ENCODE peak calls at places on chromosomes 1 and 21, in eight cellular contexts. One of them, this sample, is unnamed.

GRCh38 chr1:181483561-181484291 is 409 bp downstream of the CACNA1E start:
- DNase-seq in ovary: no peak
- DNase-seq in CD4-positive, alpha-beta T cell: no peak
- DNase-seq in body of pancreas: no peak
- DNase-seq in GM13977: no peak
- DNase-seq in thoracic aorta: no peak
- DNase-seq in GM12864: no peak
- DNase-seq in neural progenitor cell: peak; percentile 56
- DNase-seq in this sample: no peak

GRCh38 chr1:231319080-231319479 is 18.6 kb downstream of the EXOC8 start:
- DNase-seq in thoracic aorta: no peak
- DNase-seq in body of pancreas: no peak
- DNase-seq in CD4-positive, alpha-beta T cell: no peak
- DNase-seq in GM13977: no peak
- DNase-seq in ovary: no peak
- DNase-seq in GM12864: no peak
- DNase-seq in neural progenitor cell: no peak
- DNase-seq in this sample: no peak

GRCh38 chr1:931380-932177 is 7.9 kb downstream of the SAMD11 start:
- DNase-seq in GM13977: no peak
- DNase-seq in body of pancreas: no peak
- DNase-seq in thoracic aorta: no peak
- DNase-seq in ovary: no peak
- DNase-seq in neural progenitor cell: no peak
- DNase-seq in GM12864: no peak
- DNase-seq in CD4-positive, alpha-beta T cell: no peak
- DNase-seq in this sample: no peak

GRCh38 chr1:207405814-207406213 is 48.3 kb upstream of the CR2 start:
- DNase-seq in CD4-positive, alpha-beta T cell: no peak
- DNase-seq in thoracic aorta: no peak
- DNase-seq in body of pancreas: no peak
- DNase-seq in GM13977: no peak
- DNase-seq in GM12864: no peak
- DNase-seq in neural progenitor cell: no peak
- DNase-seq in ovary: no peak
- DNase-seq in this sample: no peak

GRCh38 chr1:17655922-17656321 is 99.2 kb upstream of the ACTL8 start:
- DNase-seq in CD4-positive, alpha-beta T cell: no peak
- DNase-seq in body of pancreas: no peak
- DNase-seq in GM13977: no peak
- DNase-seq in ovary: no peak
- DNase-seq in GM12864: no peak
- DNase-seq in thoracic aorta: no peak
- DNase-seq in neural progenitor cell: no peak
- DNase-seq in this sample: no peak

GRCh38 chr1:71014110-71014509 is 33.5 kb downstream of the PTGER3 start:
- DNase-seq in CD4-positive, alpha-beta T cell: no peak
- DNase-seq in GM13977: no peak
- DNase-seq in thoracic aorta: no peak
- DNase-seq in body of pancreas: no peak
- DNase-seq in neural progenitor cell: no peak
- DNase-seq in GM12864: no peak
- DNase-seq in ovary: no peak
- DNase-seq in this sample: no peak

GRCh38 chr21:46295996-46296752 is 10.0 kb downstream of the YBEY start:
- DNase-seq in thoracic aorta: peak; percentile 15
- DNase-seq in CD4-positive, alpha-beta T cell: peak; percentile 6
- DNase-seq in neural progenitor cell: no peak
- DNase-seq in ovary: peak; percentile 73
- DNase-seq in GM13977: peak; percentile 80
- DNase-seq in body of pancreas: peak; percentile 76
- DNase-seq in GM12864: peak; percentile 60
- DNase-seq in this sample: peak; percentile 88

GRCh38 chr1:78617615-78618026 is 2.6 kb upstream of the IFI44L start:
- DNase-seq in ovary: peak; percentile 53
- DNase-seq in body of pancreas: peak; percentile 88
- DNase-seq in GM13977: peak; percentile 23
- DNase-seq in GM12864: peak; percentile 75
- DNase-seq in neural progenitor cell: peak; percentile 90
- DNase-seq in CD4-positive, alpha-beta T cell: peak; percentile 28
- DNase-seq in thoracic aorta: peak; percentile 15
- DNase-seq in this sample: peak; percentile 87

GRCh38 chr1:75092141-75092540 is 42.0 kb upstream of the LHX8 start:
- DNase-seq in body of pancreas: no peak
- DNase-seq in thoracic aorta: no peak
- DNase-seq in neural progenitor cell: no peak
- DNase-seq in GM12864: no peak
- DNase-seq in GM13977: no peak
- DNase-seq in ovary: no peak
- DNase-seq in CD4-positive, alpha-beta T cell: no peak
- DNase-seq in this sample: no peak

GRCh38 chr1:228021526-228022030 is 14.8 kb downstream of the WNT3A start:
- DNase-seq in CD4-positive, alpha-beta T cell: no peak
- DNase-seq in ovary: no peak
- DNase-seq in body of pancreas: no peak
- DNase-seq in neural progenitor cell: no peak
- DNase-seq in GM13977: no peak
- DNase-seq in GM12864: no peak
- DNase-seq in thoracic aorta: no peak
- DNase-seq in this sample: no peak

GRCh38 chr1:53573931-53574330 is 114.7 kb downstream of the DMRTB1 start:
- DNase-seq in CD4-positive, alpha-beta T cell: no peak
- DNase-seq in GM13977: no peak
- DNase-seq in GM12864: no peak
- DNase-seq in neural progenitor cell: no peak
- DNase-seq in thoracic aorta: no peak
- DNase-seq in ovary: no peak
- DNase-seq in body of pancreas: no peak
- DNase-seq in this sample: no peak

GRCh38 chr1:14228677-14229076 is 369.8 kb upstream of the KAZN start:
- DNase-seq in thoracic aorta: no peak
- DNase-seq in neural progenitor cell: no peak
- DNase-seq in body of pancreas: no peak
- DNase-seq in GM13977: no peak
- DNase-seq in CD4-positive, alpha-beta T cell: no peak
- DNase-seq in GM12864: no peak
- DNase-seq in ovary: no peak
- DNase-seq in this sample: no peak

GRCh38 chr1:211378844-211379243 is 52.2 kb downstream of the TRAF5 start:
- DNase-seq in ovary: no peak
- DNase-seq in GM12864: no peak
- DNase-seq in thoracic aorta: no peak
- DNase-seq in CD4-positive, alpha-beta T cell: no peak
- DNase-seq in GM13977: no peak
- DNase-seq in neural progenitor cell: no peak
- DNase-seq in body of pancreas: no peak
- DNase-seq in this sample: no peak

GRCh38 chr1:214446772-214447556 is 104.4 kb downstream of the PTPN14 start:
- DNase-seq in body of pancreas: peak; percentile 68
- DNase-seq in thoracic aorta: no peak
- DNase-seq in GM12864: no peak
- DNase-seq in ovary: no peak
- DNase-seq in CD4-positive, alpha-beta T cell: no peak
- DNase-seq in neural progenitor cell: peak; percentile 46
- DNase-seq in GM13977: no peak
- DNase-seq in this sample: no peak

GRCh38 chr1:145972580-145972979 is 8.1 kb downstream of the POLR3GL start:
- DNase-seq in thoracic aorta: no peak
- DNase-seq in CD4-positive, alpha-beta T cell: no peak
- DNase-seq in neural progenitor cell: no peak
- DNase-seq in ovary: no peak
- DNase-seq in GM13977: no peak
- DNase-seq in GM12864: no peak
- DNase-seq in body of pancreas: no peak
- DNase-seq in this sample: no peak

GRCh38 chr1:35572296-35572695 is 818 bp upstream of the TFAP2E start:
- DNase-seq in ovary: no peak
- DNase-seq in CD4-positive, alpha-beta T cell: no peak
- DNase-seq in thoracic aorta: no peak
- DNase-seq in GM13977: no peak
- DNase-seq in GM12864: no peak
- DNase-seq in body of pancreas: no peak
- DNase-seq in neural progenitor cell: no peak
- DNase-seq in this sample: no peak

GRCh38 chr1:38029725-38030511 is 16.7 kb downstream of the POU3F1 start:
- DNase-seq in GM13977: peak; percentile 77
- DNase-seq in thoracic aorta: no peak
- DNase-seq in neural progenitor cell: no peak
- DNase-seq in ovary: peak; percentile 46
- DNase-seq in body of pancreas: peak; percentile 78
- DNase-seq in CD4-positive, alpha-beta T cell: no peak
- DNase-seq in GM12864: no peak
- DNase-seq in this sample: peak; percentile 61

GRCh38 chr1:24089743-24090555 is 22.0 kb downstream of the MYOM3 start:
- DNase-seq in GM12864: no peak
- DNase-seq in thoracic aorta: no peak
- DNase-seq in GM13977: no peak
- DNase-seq in CD4-positive, alpha-beta T cell: no peak
- DNase-seq in neural progenitor cell: no peak
- DNase-seq in ovary: no peak
- DNase-seq in body of pancreas: no peak
- DNase-seq in this sample: peak; percentile 67
- TF ChIP-seq CTCF in GM12864: no peak
- TF ChIP-seq CTCF in thoracic aorta: no peak
- TF ChIP-seq CTCF in GM13977: no peak
- TF ChIP-seq CTCF in CD4-positive, alpha-beta T cell: no peak
- TF ChIP-seq CTCF in neural progenitor cell: no peak
- TF ChIP-seq CTCF in ovary: no peak
- TF ChIP-seq CTCF in body of pancreas: no peak
- TF ChIP-seq CTCF in this sample: no peak

GRCh38 chr1:203624341-203624712 is 2.3 kb upstream of the ATP2B4 start:
- DNase-seq in thoracic aorta: no peak
- DNase-seq in GM12864: no peak
- DNase-seq in ovary: no peak
- DNase-seq in body of pancreas: no peak
- DNase-seq in GM13977: no peak
- DNase-seq in CD4-positive, alpha-beta T cell: no peak
- DNase-seq in neural progenitor cell: no peak
- DNase-seq in this sample: no peak

GRCh38 chr1:203628185-203628996 is 1.8 kb downstream of the ATP2B4 start:
- DNase-seq in GM13977: no peak
- DNase-seq in body of pancreas: no peak
- DNase-seq in ovary: peak; percentile 64
- DNase-seq in CD4-positive, alpha-beta T cell: no peak
- DNase-seq in thoracic aorta: no peak
- DNase-seq in GM12864: no peak
- DNase-seq in neural progenitor cell: peak; percentile 89
- DNase-seq in this sample: peak; percentile 56

GRCh38 chr1:203626910-203627246 is 246 bp downstream of the ATP2B4 start:
- DNase-seq in ovary: no peak
- DNase-seq in GM13977: no peak
- DNase-seq in GM12864: no peak
- DNase-seq in body of pancreas: no peak
- DNase-seq in CD4-positive, alpha-beta T cell: no peak
- DNase-seq in neural progenitor cell: no peak
- DNase-seq in thoracic aorta: no peak
- DNase-seq in this sample: no peak

GRCh38 chr1:203627819-203628184 is 1.2 kb downstream of the ATP2B4 start:
- DNase-seq in CD4-positive, alpha-beta T cell: peak; percentile 11
- DNase-seq in GM13977: no peak
- DNase-seq in ovary: no peak
- DNase-seq in thoracic aorta: no peak
- DNase-seq in GM12864: no peak
- DNase-seq in body of pancreas: peak; percentile 24
- DNase-seq in neural progenitor cell: peak; percentile 34
- DNase-seq in this sample: peak; percentile 57

GRCh38 chr1:203625623-203626189 is 926 bp upstream of the ATP2B4 start:
- DNase-seq in neural progenitor cell: no peak
- DNase-seq in thoracic aorta: no peak
- DNase-seq in ovary: no peak
- DNase-seq in body of pancreas: peak; percentile 74
- DNase-seq in GM12864: no peak
- DNase-seq in GM13977: peak; percentile 62
- DNase-seq in CD4-positive, alpha-beta T cell: peak; percentile 47
- DNase-seq in this sample: peak; percentile 54
- TF ChIP-seq CTCF in neural progenitor cell: no peak
- TF ChIP-seq CTCF in thoracic aorta: no peak
- TF ChIP-seq CTCF in ovary: peak; percentile 36
- TF ChIP-seq CTCF in body of pancreas: peak; percentile 15
- TF ChIP-seq CTCF in GM12864: peak; percentile 31
- TF ChIP-seq CTCF in GM13977: peak; percentile 59
- TF ChIP-seq CTCF in CD4-positive, alpha-beta T cell: peak; percentile 74
- TF ChIP-seq CTCF in this sample: peak; percentile 32

GRCh38 chr21:17903029-17903806 is 84.1 kb upstream of the C21orf91 start:
- DNase-seq in GM12864: no peak
- DNase-seq in GM13977: peak; percentile 45
- DNase-seq in body of pancreas: no peak
- DNase-seq in thoracic aorta: no peak
- DNase-seq in CD4-positive, alpha-beta T cell: no peak
- DNase-seq in ovary: no peak
- DNase-seq in neural progenitor cell: no peak
- DNase-seq in this sample: no peak
- TF ChIP-seq CTCF in GM12864: no peak
- TF ChIP-seq CTCF in GM13977: peak; percentile 9
- TF ChIP-seq CTCF in body of pancreas: peak; percentile 7
- TF ChIP-seq CTCF in thoracic aorta: no peak
- TF ChIP-seq CTCF in CD4-positive, alpha-beta T cell: peak; percentile 69
- TF ChIP-seq CTCF in ovary: no peak
- TF ChIP-seq CTCF in neural progenitor cell: peak; percentile 25
- TF ChIP-seq CTCF in this sample: no peak

GRCh38 chr1:31789259-31790065 is 25.3 kb upstream of the ADGRB2 start:
- DNase-seq in body of pancreas: peak; percentile 94
- DNase-seq in ovary: peak; percentile 98
- DNase-seq in neural progenitor cell: peak; percentile 95
- DNase-seq in GM12864: peak; percentile 55
- DNase-seq in CD4-positive, alpha-beta T cell: peak; percentile 96
- DNase-seq in thoracic aorta: peak; percentile 92
- DNase-seq in GM13977: peak; percentile 95
- DNase-seq in this sample: peak; percentile 97

GRCh38 chr1:31787261-31787660 is 23.1 kb upstream of the ADGRB2 start:
- DNase-seq in body of pancreas: no peak
- DNase-seq in neural progenitor cell: no peak
- DNase-seq in ovary: no peak
- DNase-seq in GM12864: no peak
- DNase-seq in CD4-positive, alpha-beta T cell: no peak
- DNase-seq in GM13977: no peak
- DNase-seq in thoracic aorta: no peak
- DNase-seq in this sample: no peak

GRCh38 chr1:31787786-31788137 is 23.6 kb upstream of the ADGRB2 start:
- DNase-seq in ovary: no peak
- DNase-seq in GM13977: no peak
- DNase-seq in neural progenitor cell: no peak
- DNase-seq in thoracic aorta: no peak
- DNase-seq in body of pancreas: no peak
- DNase-seq in GM12864: no peak
- DNase-seq in CD4-positive, alpha-beta T cell: no peak
- DNase-seq in this sample: no peak

GRCh38 chr1:31788825-31789256 is 24.7 kb upstream of the ADGRB2 start:
- DNase-seq in GM12864: no peak
- DNase-seq in neural progenitor cell: no peak
- DNase-seq in CD4-positive, alpha-beta T cell: no peak
- DNase-seq in GM13977: no peak
- DNase-seq in ovary: no peak
- DNase-seq in body of pancreas: no peak
- DNase-seq in thoracic aorta: no peak
- DNase-seq in this sample: no peak

GRCh38 chr1:31788138-31788824 is 24.1 kb upstream of the ADGRB2 start:
- DNase-seq in neural progenitor cell: peak; percentile 97
- DNase-seq in GM13977: peak; percentile 97
- DNase-seq in thoracic aorta: peak; percentile 75
- DNase-seq in CD4-positive, alpha-beta T cell: peak; percentile 84
- DNase-seq in body of pancreas: peak; percentile 94
- DNase-seq in GM12864: peak; percentile 70
- DNase-seq in ovary: peak; percentile 98
- DNase-seq in this sample: peak; percentile 95
- TF ChIP-seq CTCF in neural progenitor cell: no peak
- TF ChIP-seq CTCF in GM13977: no peak
- TF ChIP-seq CTCF in thoracic aorta: no peak
- TF ChIP-seq CTCF in CD4-positive, alpha-beta T cell: no peak
- TF ChIP-seq CTCF in body of pancreas: no peak
- TF ChIP-seq CTCF in GM12864: no peak
- TF ChIP-seq CTCF in ovary: no peak
- TF ChIP-seq CTCF in this sample: peak; percentile 12

This sample was measured in testis.